ENCODE peak calls at places on chromosomes 11 and 22, in nine cellular contexts. N is esophagus squamous epithelium, W is Peyer's patch, I is AG04449, G is epithelial cell of esophagus, J is PC-3, T is neural crest cell, H is fibroblast of lung, U is coronary artery. P is an unnamed sample.

GRCh38 chr22:20324139-20324516 is 4.3 kb upstream of the DGCR6L start:
- DNase-seq in N (no peak), W (peak), I (no peak), G (no peak), J (peak), T (no peak), H (no peak), U (no peak), P (no peak)

GRCh38 chr11:12216100-12216499 is 105.7 kb downstream of the MICAL2 start:
- DNase-seq in N (no peak), W (no peak), I (no peak), G (peak), J (no peak), T (no peak), H (no peak), U (no peak), P (no peak)

GRCh38 chr11:47373876-47374820 is 4.2 kb downstream of the SPI1 start:
- DNase-seq in N (no peak), W (peak), I (no peak), G (peak), J (peak), T (peak), H (peak), U (peak), P (peak)

GRCh38 chr11:20483931-20484330 is 96.4 kb downstream of the PRMT3 start:
- DNase-seq in N (no peak), W (no peak), I (no peak), G (peak), J (no peak), T (no peak), H (no peak), U (no peak), P (no peak)

GRCh38 chr22:44261164-44261860 is 51.4 kb downstream of the SHISAL1 start:
- DNase-seq in N (no peak), W (no peak), I (no peak), G (no peak), J (no peak), T (no peak), H (no peak), U (peak), P (peak)

GRCh38 chr11:117419136-117419914 is 91.7 kb downstream of the CEP164 start:
- DNase-seq in N (no peak), W (no peak), I (no peak), G (peak), J (no peak), T (no peak), H (no peak), U (no peak), P (no peak)

GRCh38 chr11:61712911-61713310 is 32.7 kb downstream of the DAGLA start:
- DNase-seq in N (no peak), W (no peak), I (no peak), G (no peak), J (no peak), T (no peak), H (no peak), U (no peak), P (no peak)

GRCh38 chr11:62737196-62737595 is 8.9 kb downstream of the TTC9C start:
- DNase-seq in N (no peak), W (no peak), I (no peak), G (no peak), J (no peak), T (no peak), H (no peak), U (no peak), P (no peak)

GRCh38 chr11:65112226-65112550 is 516 bp downstream of the TM7SF2 start:
- DNase-seq in N (no peak), W (no peak), I (no peak), G (no peak), J (no peak), T (no peak), H (no peak), U (no peak), P (no peak)

GRCh38 chr11:19232910-19233503 is 7.7 kb downstream of the E2F8 start:
- DNase-seq in N (no peak), W (no peak), I (peak), G (peak), J (peak), T (no peak), H (peak), U (no peak), P (no peak)

GRCh38 chr11:125224391-125225015 is 60.0 kb downstream of the PKNOX2 start:
- DNase-seq in N (no peak), W (no peak), I (no peak), G (peak), J (peak), T (peak), H (peak), U (no peak), P (no peak)

GRCh38 chr11:116829525-116830183 is at the start of gene APOC3:
- DNase-seq in N (no peak), W (no peak), I (no peak), G (no peak), J (no peak), T (no peak), H (peak), U (no peak), P (no peak)

GRCh38 chr11:59810911-59811259 is 307 bp upstream of the MRPL16 start:
- DNase-seq in N (no peak), W (no peak), I (no peak), G (no peak), J (no peak), T (no peak), H (no peak), U (no peak), P (no peak)

GRCh38 chr11:16605971-16606783 is 132.3 kb upstream of the C11orf58 start:
- DNase-seq in N (no peak), W (peak), I (peak), G (peak), J (peak), T (peak), H (peak), U (peak), P (peak)

GRCh38 chr22:50699754-50700386 is 27.2 kb downstream of the SHANK3 start:
- DNase-seq in N (no peak), W (no peak), I (no peak), G (no peak), J (no peak), T (no peak), H (no peak), U (no peak), P (no peak)

DNA sequence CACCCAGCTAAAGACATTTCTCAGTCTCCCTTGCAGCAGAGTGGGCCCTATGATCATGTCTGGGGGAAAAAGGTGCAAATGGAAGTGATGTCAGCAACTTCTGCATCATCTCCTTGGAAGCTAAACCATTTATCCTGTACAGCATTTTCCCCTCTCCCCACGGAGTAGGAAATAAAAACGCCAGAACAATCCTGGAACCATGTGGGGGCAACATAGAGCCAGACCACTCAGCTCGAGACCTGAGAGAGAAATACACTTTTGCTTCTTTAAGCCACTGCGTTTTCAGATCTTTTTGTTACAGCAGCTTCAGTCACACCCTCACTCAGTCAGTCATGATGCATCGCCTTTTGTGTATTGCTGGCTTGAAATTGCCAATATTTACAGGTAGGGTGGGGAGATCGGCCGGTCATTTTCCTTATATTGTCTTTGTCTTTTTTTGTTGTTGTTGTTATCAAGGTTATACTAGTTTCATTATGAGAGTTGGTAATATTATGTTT is 9.1 kb upstream of the RAC2 start:
- DNase-seq in N (no peak), W (no peak), I (no peak), G (no peak), J (no peak), T (no peak), H (no peak), U (no peak), P (no peak)
- TF ChIP-seq CTCF in N (no peak), W (no peak), I (no peak), G (no peak), J (no peak), T (no peak), H (no peak), U (no peak), P (no peak)

GRCh38 chr11:57567512-57568329 is at the start of gene UBE2L6:
- DNase-seq in N (peak), W (peak), I (no peak), G (peak), J (no peak), T (peak), H (peak), U (peak), P (peak)

GRCh38 chr11:57566564-57567209 is 785 bp downstream of the UBE2L6 start:
- DNase-seq in N (no peak), W (no peak), I (no peak), G (no peak), J (no peak), T (no peak), H (peak), U (no peak), P (no peak)

GRCh38 chr11:57567210-57567511 is 311 bp downstream of the UBE2L6 start:
- DNase-seq in N (no peak), W (peak), I (no peak), G (no peak), J (peak), T (no peak), H (no peak), U (no peak), P (no peak)

GRCh38 chr11:57566035-57566504 is 1.4 kb downstream of the UBE2L6 start:
- DNase-seq in N (no peak), W (peak), I (no peak), G (peak), J (peak), T (no peak), H (peak), U (no peak), P (no peak)

GRCh38 chr11:57568330-57568766 is 876 bp upstream of the UBE2L6 start:
- DNase-seq in N (no peak), W (no peak), I (no peak), G (peak), J (peak), T (peak), H (peak), U (no peak), P (no peak)
- TF ChIP-seq CTCF in N (no peak), W (peak), I (peak), G (peak), J (peak), T (peak), H (peak), U (peak), P (no peak)

GRCh38 chr11:45209480-45209879 is 63.0 kb downstream of the PRDM11 start:
- DNase-seq in N (no peak), W (no peak), I (no peak), G (no peak), J (no peak), T (no peak), H (no peak), U (no peak), P (no peak)

GRCh38 chr11:45205978-45206377 is 59.5 kb downstream of the PRDM11 start:
- DNase-seq in N (no peak), W (no peak), I (no peak), G (no peak), J (no peak), T (no peak), H (no peak), U (no peak), P (no peak)

GRCh38 chr11:45208135-45208534 is 61.7 kb downstream of the PRDM11 start:
- DNase-seq in N (no peak), W (no peak), I (no peak), G (no peak), J (no peak), T (no peak), H (no peak), U (no peak), P (no peak)

GRCh38 chr11:45209000-45209399 is 62.6 kb downstream of the PRDM11 start:
- DNase-seq in N (no peak), W (no peak), I (no peak), G (no peak), J (no peak), T (no peak), H (no peak), U (no peak), P (no peak)

DNA sequence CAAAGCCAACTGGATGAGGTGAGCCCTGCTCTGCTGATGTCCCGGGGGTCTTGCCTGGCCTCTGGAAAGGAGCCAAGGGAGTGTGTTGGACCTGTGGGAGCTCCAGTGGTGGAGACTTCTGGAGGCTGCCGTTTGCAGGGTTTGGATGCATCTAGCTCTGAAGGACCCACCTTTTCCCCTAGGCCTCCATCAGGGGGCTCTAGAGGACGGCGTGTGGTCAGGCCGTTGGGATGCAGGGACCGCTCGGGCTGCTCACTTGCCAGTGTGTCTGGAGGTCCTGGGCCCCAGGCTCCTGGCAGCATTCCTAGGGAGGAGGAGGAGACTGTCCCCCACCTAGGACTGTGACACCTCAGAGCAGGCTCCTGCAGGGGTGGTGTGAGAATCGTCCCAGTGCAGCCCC is 58.3 kb downstream of the PRDM11 start:
- DNase-seq in N (no peak), W (no peak), I (no peak), G (no peak), J (no peak), T (no peak), H (no peak), U (no peak), P (no peak)
- TF ChIP-seq CTCF in N (no peak), W (no peak), I (no peak), G (no peak), J (no peak), T (no peak), H (no peak), U (no peak), P (no peak)

GRCh38 chr22:29553391-29554224 is at the start of gene THOC5:
- DNase-seq in N (peak), W (peak), I (peak), G (peak), J (peak), T (peak), H (peak), U (peak), P (peak)
- TF ChIP-seq CTCF in N (peak), W (peak), I (peak), G (peak), J (peak), T (peak), H (peak), U (peak), P (no peak)